ENCODE peak calls at places on chromosomes 16 and 17, in ten cellular contexts. X, D, K, B, A, S, Y, I, G and O are unnamed samples.

GRCh38 chr17:3558603-3559269 is 1.1 kb upstream of the TRPV3 start:
- DNase-seq in K (no peak), D (no peak), B (no peak), X (no peak), S (no peak), G (no peak), A (peak), I (peak), Y (no peak), O (peak)

GRCh38 chr17:51152766-51153209 is 571 bp upstream of the NME1 start:
- DNase-seq in D (no peak), K (no peak), A (no peak), G (no peak), Y (no peak), B (no peak), I (peak), X (no peak), S (no peak), O (no peak)

GRCh38 chr16:49631521-49632041 is 224.3 kb downstream of the ZNF423 start:
- DNase-seq in S (no peak), G (no peak), K (no peak), Y (no peak), D (no peak), I (no peak), A (no peak), X (no peak), B (no peak), O (no peak)

GRCh38 chr17:77429985-77430752 is 289.4 kb downstream of the SEC14L1 start:
- DNase-seq in D (peak), B (peak), I (peak), A (peak), G (peak), S (peak), K (peak), X (peak), Y (peak), O (peak)

GRCh38 chr16:2285731-2286191 is 17.8 kb upstream of the RNPS1 start:
- DNase-seq in X (no peak), I (no peak), A (no peak), S (no peak), B (no peak), K (no peak), D (no peak), G (no peak), Y (no peak), O (no peak)

GRCh38 chr17:57406131-57406980 is 150.0 kb downstream of the MSI2 start:
- DNase-seq in G (no peak), A (no peak), K (no peak), S (no peak), I (peak), X (peak), Y (no peak), B (no peak), D (no peak), O (no peak)

GRCh38 chr16:85503642-85504224 is 109.4 kb upstream of the GSE1 start:
- DNase-seq in K (no peak), Y (no peak), G (no peak), B (no peak), D (no peak), X (no peak), I (no peak), A (no peak), S (no peak), O (no peak)

GRCh38 chr17:33725675-33726271 is 432.7 kb upstream of the ASIC2 start:
- DNase-seq in D (no peak), K (no peak), I (peak), B (peak), X (peak), G (no peak), S (peak), Y (peak), A (peak), O (no peak)

GRCh38 chr17:7839890-7840260 is 5.9 kb downstream of the KDM6B start:
- DNase-seq in G (no peak), S (no peak), B (peak), Y (no peak), K (no peak), X (no peak), A (no peak), I (no peak), D (no peak), O (no peak)

GRCh38 chr16:81445143-81445922 is 725 bp downstream of the CMIP start:
- DNase-seq in I (no peak), D (no peak), G (no peak), K (no peak), X (peak), S (peak), A (peak), Y (peak), B (no peak), O (peak)

GRCh38 chr17:46878055-46878454 is 26.7 kb downstream of the WNT9B start:
- DNase-seq in A (no peak), I (no peak), S (peak), K (no peak), B (no peak), G (peak), D (no peak), X (no peak), Y (no peak), O (peak)

GRCh38 chr17:78560731-78561130 is 16.5 kb downstream of the DNAH17 start:
- DNase-seq in D (no peak), S (no peak), G (no peak), Y (no peak), I (no peak), A (no peak), B (no peak), K (no peak), X (no peak), O (no peak)

GRCh38 chr17:13417551-13417950 is 184.2 kb downstream of the HS3ST3A1 start:
- DNase-seq in K (no peak), B (no peak), X (no peak), S (no peak), I (no peak), Y (no peak), G (no peak), D (no peak), A (no peak), O (no peak)

GRCh38 chr17:55527520-55528118 is 16.4 kb upstream of the SMIM36 start:
- DNase-seq in A (no peak), G (peak), D (no peak), K (no peak), S (no peak), X (peak), I (peak), Y (no peak), B (peak), O (no peak)

GRCh38 chr17:17237026-17237799 is at the start of gene FLCN:
- DNase-seq in D (peak), I (peak), G (peak), X (peak), Y (peak), K (peak), A (peak), B (peak), S (peak), O (peak)

GRCh38 chr17:58568050-58568830 is 53.8 kb upstream of the MTMR4 start:
- DNase-seq in B (no peak), D (no peak), Y (no peak), G (no peak), K (no peak), A (no peak), I (no peak), X (no peak), S (peak), O (no peak)

GRCh38 chr16:87581867-87582220 is 20.5 kb upstream of the JPH3 start:
- DNase-seq in S (peak), B (peak), X (no peak), Y (peak), G (peak), K (peak), A (peak), I (peak), D (peak), O (peak)

GRCh38 chr17:42049834-42050359 is 504 bp downstream of the C17orf113 start:
- DNase-seq in S (no peak), X (no peak), A (no peak), I (no peak), G (no peak), B (no peak), D (no peak), K (no peak), Y (no peak), O (no peak)

GRCh38 chr17:42051645-42052044 is 1.2 kb upstream of the C17orf113 start:
- DNase-seq in S (no peak), K (no peak), I (no peak), X (no peak), G (no peak), B (no peak), Y (no peak), A (no peak), D (no peak), O (no peak)

GRCh38 chr17:42051013-42051400 is 606 bp upstream of the C17orf113 start:
- DNase-seq in K (no peak), A (no peak), G (no peak), X (no peak), D (no peak), I (no peak), B (no peak), Y (no peak), S (no peak), O (no peak)

GRCh38 chr17:42052478-42052877 is 2.1 kb upstream of the C17orf113 start:
- DNase-seq in B (no peak), X (no peak), S (no peak), K (no peak), G (no peak), D (no peak), I (no peak), Y (no peak), A (no peak), O (no peak)

DNA sequence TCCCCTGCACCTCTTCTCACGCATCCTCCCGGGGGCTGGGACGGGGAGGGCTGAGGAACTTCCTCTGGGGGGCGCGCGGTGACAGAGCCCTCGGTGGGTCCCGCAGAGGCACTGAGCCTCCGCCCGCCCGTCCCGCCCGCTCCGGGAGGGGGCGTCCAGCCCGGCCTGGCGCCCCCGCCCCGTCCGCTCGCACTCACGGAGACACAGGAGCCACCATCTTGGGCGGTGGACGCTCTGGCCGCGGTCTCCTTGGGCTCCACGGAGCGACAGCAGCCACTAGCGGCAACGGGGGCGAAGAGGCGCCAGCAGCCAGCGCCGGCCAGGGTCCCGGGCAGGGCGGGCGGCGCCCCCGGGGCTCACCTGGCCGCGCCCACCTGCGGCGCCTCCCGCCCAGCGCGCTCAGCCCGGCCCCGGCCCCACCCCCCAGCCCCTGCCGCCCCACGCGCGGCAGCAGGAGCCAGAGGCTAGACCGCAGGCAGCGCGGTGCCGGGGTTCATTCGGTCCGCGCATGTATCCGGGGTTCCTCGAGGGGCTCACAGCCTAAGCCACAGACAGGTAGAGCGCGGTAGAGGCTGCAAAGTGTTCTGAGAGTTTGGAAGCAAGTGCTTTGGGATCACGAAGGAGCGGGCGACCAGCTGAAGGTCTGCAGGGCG is at the start of gene C17orf113:
- DNase-seq in D (no peak), B (peak), A (peak), Y (peak), K (no peak), G (peak), S (peak), I (peak), X (peak), O (peak)
- TF ChIP-seq CTCF in D (peak), B (peak), A (peak), Y (no peak), K (no peak), G (peak), S (peak), I (peak), X (no peak), O (no peak)

DNA sequence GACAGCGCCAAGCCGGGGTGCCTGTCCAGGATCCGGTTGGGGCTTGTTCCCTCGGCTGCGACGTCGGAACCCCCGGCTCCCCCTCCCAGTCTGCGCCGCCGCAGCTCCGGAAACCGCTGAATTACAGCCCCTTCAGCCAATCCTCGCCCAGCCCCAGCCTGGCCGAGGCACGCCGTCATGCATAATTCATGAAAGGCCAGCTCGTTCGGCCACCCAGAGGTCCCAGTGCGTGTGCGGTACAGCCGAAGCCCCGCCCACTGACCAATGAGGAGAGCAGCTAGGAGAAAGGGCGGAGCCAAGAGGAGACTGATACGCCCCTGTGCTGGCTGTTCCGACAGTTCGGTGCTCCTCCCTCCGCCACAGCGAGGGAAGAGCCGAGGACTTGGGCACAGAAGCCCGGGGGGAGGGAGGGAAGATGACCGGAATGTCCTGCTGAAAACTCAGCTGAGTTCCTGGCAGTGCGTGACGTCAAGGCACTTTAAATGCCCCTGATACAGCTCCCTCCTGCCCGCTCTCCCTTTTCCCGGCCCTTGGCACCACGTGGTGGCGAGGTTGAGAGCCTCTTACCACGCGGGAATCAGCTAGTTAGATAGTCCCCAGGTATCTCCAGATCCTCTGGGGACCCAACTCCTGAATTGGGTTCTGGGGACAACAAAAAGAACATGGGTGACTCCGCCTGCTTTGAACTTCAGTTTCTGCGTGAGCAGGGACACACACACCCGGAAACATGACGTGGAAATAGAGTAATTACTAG is at the start of gene STAT3:
- DNase-seq in G (peak), I (no peak), D (peak), A (peak), B (peak), S (peak), K (peak), X (peak), Y (peak), O (peak)
- TF ChIP-seq CTCF in G (no peak), I (no peak), D (peak), A (no peak), B (peak), S (no peak), K (peak), X (no peak), Y (no peak), O (peak)

DNA sequence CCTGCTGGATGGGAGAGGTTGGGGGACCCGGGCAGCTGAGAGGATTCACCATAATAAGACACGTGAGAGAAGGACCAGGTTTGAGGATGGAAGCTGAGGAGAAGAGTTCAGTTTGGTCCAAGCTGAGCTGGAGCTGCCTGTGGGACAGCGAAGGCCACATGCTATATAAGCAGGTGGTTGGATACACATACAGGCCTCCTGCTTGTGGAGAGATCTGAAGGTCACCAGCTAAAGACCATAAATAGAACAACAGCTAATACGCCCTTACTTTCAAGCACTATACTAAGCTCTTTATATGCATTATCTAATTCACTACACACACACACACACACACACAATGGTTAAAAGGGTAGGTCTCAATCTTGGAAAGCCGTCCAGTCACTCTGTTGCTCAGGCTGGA is 32.1 kb downstream of the DUSP14 start:
- DNase-seq in X (no peak), K (no peak), S (no peak), Y (no peak), I (no peak), D (no peak), G (no peak), A (no peak), B (no peak), O (no peak)
- TF ChIP-seq CTCF in X (no peak), K (no peak), S (no peak), Y (no peak), I (no peak), D (no peak), G (no peak), A (no peak), B (no peak), O (no peak)

GRCh38 chr17:21061971-21062526 is 19.2 kb upstream of the USP22 start:
- DNase-seq in I (no peak), X (no peak), Y (no peak), K (no peak), B (no peak), S (no peak), G (no peak), A (no peak), D (no peak), O (no peak)
- TF ChIP-seq CTCF in I (no peak), X (no peak), Y (no peak), K (no peak), B (no peak), S (no peak), G (no peak), A (no peak), D (no peak), O (peak)

GRCh38 chr17:65194670-65195334 is 57.6 kb downstream of the RGS9 start:
- DNase-seq in K (no peak), Y (no peak), A (peak), S (no peak), D (no peak), X (no peak), B (no peak), G (no peak), I (no peak), O (no peak)

GRCh38 chr17:65198653-65199382 is 61.6 kb downstream of the RGS9 start:
- DNase-seq in Y (no peak), B (peak), D (no peak), X (no peak), G (no peak), A (no peak), I (peak), S (no peak), K (no peak), O (no peak)

GRCh38 chr17:65193305-65194293 is 56.4 kb downstream of the RGS9 start:
- DNase-seq in Y (no peak), G (no peak), A (no peak), B (no peak), X (no peak), I (no peak), D (no peak), K (no peak), S (no peak), O (no peak)

GRCh38 chr17:65195716-65196115 is 58.5 kb downstream of the RGS9 start:
- DNase-seq in G (no peak), A (no peak), S (no peak), B (no peak), K (no peak), I (no peak), X (no peak), Y (no peak), D (no peak), O (no peak)

DNA sequence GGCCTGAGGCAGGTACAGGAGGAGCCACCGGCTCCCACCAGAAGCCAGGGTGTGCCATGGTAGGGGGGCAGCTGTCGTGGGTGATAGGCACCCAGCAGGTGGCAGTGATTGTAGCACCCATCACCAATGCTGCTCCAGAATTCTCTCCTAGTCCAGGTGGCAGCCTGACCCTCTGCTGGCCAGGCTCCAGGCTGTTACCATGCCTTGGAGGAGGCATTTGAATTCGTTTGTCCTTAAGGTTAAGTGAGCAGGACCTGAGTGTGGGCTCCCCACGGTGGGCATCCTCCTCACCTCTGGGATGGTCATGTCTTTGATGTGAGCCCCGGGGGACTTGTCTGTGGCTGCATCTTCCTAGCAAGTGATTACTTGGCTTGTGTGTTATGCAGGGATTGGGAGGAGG is 59.4 kb downstream of the RGS9 start:
- DNase-seq in I (no peak), Y (no peak), X (no peak), K (no peak), D (no peak), S (no peak), A (no peak), G (no peak), B (no peak), O (no peak)
- TF ChIP-seq CTCF in I (peak), Y (no peak), X (no peak), K (no peak), D (no peak), S (no peak), A (no peak), G (no peak), B (no peak), O (no peak)

GRCh38 chr16:12545292-12545610 is 258.4 kb downstream of the CPPED1 start:
- DNase-seq in Y (no peak), S (no peak), K (no peak), X (no peak), B (no peak), G (no peak), I (no peak), A (no peak), D (no peak), O (no peak)

GRCh38 chr16:12546918-12547607 is 256.6 kb downstream of the CPPED1 start:
- DNase-seq in Y (no peak), G (no peak), K (no peak), D (no peak), B (no peak), A (no peak), I (no peak), X (no peak), S (no peak), O (no peak)

GRCh38 chr16:12548270-12548983 is 255.3 kb downstream of the CPPED1 start:
- DNase-seq in B (no peak), G (no peak), D (no peak), K (no peak), Y (no peak), X (no peak), I (no peak), A (no peak), S (no peak), O (no peak)

GRCh38 chr16:12545792-12546342 is 257.8 kb downstream of the CPPED1 start:
- DNase-seq in S (no peak), G (no peak), K (no peak), D (no peak), Y (no peak), X (no peak), B (no peak), A (no peak), I (no peak), O (no peak)

DNA sequence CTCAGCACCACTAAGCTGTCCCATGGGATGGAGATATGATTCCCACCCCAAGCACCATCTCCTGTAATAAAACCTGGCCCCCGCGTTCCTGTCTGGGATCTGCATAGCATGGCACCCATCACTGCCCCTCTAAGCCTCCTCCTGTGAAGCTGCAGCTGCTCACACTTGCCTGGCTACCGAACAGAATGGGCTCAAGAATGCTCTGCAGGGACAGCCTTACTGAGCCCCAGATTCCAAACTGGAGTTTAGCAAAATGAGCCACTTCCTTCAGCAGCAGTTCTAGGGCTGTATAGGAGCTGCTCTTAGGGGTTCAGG is 256.1 kb downstream of the CPPED1 start:
- DNase-seq in G (no peak), Y (no peak), I (no peak), B (no peak), S (no peak), A (no peak), K (no peak), X (no peak), D (no peak), O (no peak)
- TF ChIP-seq CTCF in G (no peak), Y (no peak), I (no peak), B (no peak), S (no peak), A (no peak), K (no peak), X (no peak), D (no peak), O (no peak)

GRCh38 chr16:75131081-75131480 is 14.5 kb upstream of the LDHD start:
- DNase-seq in B (no peak), X (no peak), I (no peak), D (no peak), K (no peak), S (no peak), Y (no peak), A (no peak), G (no peak), O (no peak)

GRCh38 chr16:75127713-75128415 is 11.3 kb upstream of the LDHD start:
- DNase-seq in I (no peak), K (no peak), X (no peak), A (no peak), G (no peak), Y (no peak), D (no peak), S (no peak), B (no peak), O (no peak)

GRCh38 chr16:75130150-75130771 is 13.7 kb upstream of the LDHD start:
- DNase-seq in A (no peak), G (no peak), K (no peak), I (peak), D (no peak), S (no peak), Y (no peak), B (no peak), X (no peak), O (no peak)
- TF ChIP-seq CTCF in A (no peak), G (no peak), K (no peak), I (no peak), D (no peak), S (no peak), Y (no peak), B (peak), X (no peak), O (no peak)